ENCODE peak calls at places on chromosome 1, in ten cellular contexts. F, H, J, E, W, I, Y, U, A and N are unnamed samples.

GRCh38 chr1:107829083-107829771 is 135.8 kb downstream of the VAV3 start:
- DNase-seq in F (no peak), H (no peak), J (no peak), E (peak), W (no peak), I (no peak), Y (no peak), U (no peak), A (no peak), N (peak)

GRCh38 chr1:209672705-209673630 is 2.2 kb upstream of the G0S2 start:
- DNase-seq in F (no peak), H (no peak), J (no peak), E (no peak), W (no peak), I (no peak), Y (no peak), U (no peak), A (no peak), N (no peak)

GRCh38 chr1:232435746-232436145 is 194.2 kb downstream of the SIPA1L2 start:
- DNase-seq in F (no peak), H (peak), J (no peak), E (peak), W (no peak), I (no peak), Y (no peak), U (no peak), A (peak), N (peak)

GRCh38 chr1:167082511-167083027 is 7.6 kb downstream of the GPA33 start:
- DNase-seq in F (no peak), H (no peak), J (no peak), E (no peak), W (no peak), I (no peak), Y (no peak), U (peak), A (no peak), N (no peak)

GRCh38 chr1:222618880-222619321 is 1.0 kb downstream of the MIA3 start:
- DNase-seq in F (no peak), H (no peak), J (peak), E (peak), W (no peak), I (no peak), Y (peak), U (peak), A (peak), N (peak)

GRCh38 chr1:232629250-232630046 is 485 bp downstream of the SIPA1L2 start:
- DNase-seq in F (peak), H (no peak), J (no peak), E (peak), W (peak), I (no peak), Y (peak), U (peak), A (peak), N (peak)

GRCh38 chr1:23407036-23407630 is 17.4 kb downstream of the TCEA3 start:
- DNase-seq in F (no peak), H (no peak), J (no peak), E (no peak), W (no peak), I (no peak), Y (no peak), U (no peak), A (no peak), N (no peak)

GRCh38 chr1:57307382-57307781 is 116.5 kb downstream of the DAB1 start:
- DNase-seq in F (peak), H (no peak), J (no peak), E (no peak), W (peak), I (no peak), Y (peak), U (peak), A (peak), N (no peak)

GRCh38 chr1:91569411-91570104 is 68.9 kb downstream of the CDC7 start:
- DNase-seq in F (no peak), H (peak), J (no peak), E (peak), W (peak), I (no peak), Y (no peak), U (peak), A (peak), N (peak)

GRCh38 chr1:153203130-153203529 is at the start of gene LELP1:
- DNase-seq in F (no peak), H (no peak), J (no peak), E (no peak), W (no peak), I (no peak), Y (no peak), U (no peak), A (no peak), N (no peak)

GRCh38 chr1:92085727-92086126 is 5.6 kb downstream of the BTBD8 start:
- DNase-seq in F (no peak), H (no peak), J (no peak), E (no peak), W (no peak), I (no peak), Y (no peak), U (no peak), A (no peak), N (peak)

GRCh38 chr1:156894711-156895407 is 1.3 kb downstream of the PEAR1 start:
- DNase-seq in F (no peak), H (no peak), J (no peak), E (peak), W (no peak), I (no peak), Y (no peak), U (no peak), A (peak), N (no peak)

GRCh38 chr1:16926491-16927195 is 4.9 kb downstream of the CROCC start:
- DNase-seq in F (no peak), H (no peak), J (no peak), E (no peak), W (no peak), I (no peak), Y (no peak), U (no peak), A (no peak), N (no peak)

GRCh38 chr1:154896811-154897286 is 26.8 kb upstream of the KCNN3 start:
- DNase-seq in F (no peak), H (no peak), J (no peak), E (no peak), W (no peak), I (no peak), Y (no peak), U (no peak), A (no peak), N (no peak)

GRCh38 chr1:70264875-70265274 is 43.7 kb downstream of the SRSF11 start:
- DNase-seq in F (no peak), H (no peak), J (no peak), E (peak), W (no peak), I (no peak), Y (no peak), U (no peak), A (no peak), N (no peak)

GRCh38 chr1:2460996-2461751 is 14.9 kb upstream of the PLCH2 start:
- DNase-seq in F (no peak), H (no peak), J (no peak), E (no peak), W (no peak), I (no peak), Y (no peak), U (no peak), A (no peak), N (no peak)

GRCh38 chr1:36387141-36387949 is 1.6 kb upstream of the STK40 start:
- DNase-seq in F (no peak), H (peak), J (no peak), E (no peak), W (no peak), I (no peak), Y (no peak), U (no peak), A (no peak), N (peak)

GRCh38 chr1:192489748-192490147 is 85.8 kb upstream of the RGS1 start:
- DNase-seq in F (no peak), H (peak), J (no peak), E (peak), W (peak), I (no peak), Y (no peak), U (no peak), A (no peak), N (peak)

GRCh38 chr1:186142159-186142558 is 232.9 kb downstream of the TPR start:
- DNase-seq in F (no peak), H (no peak), J (no peak), E (no peak), W (no peak), I (no peak), Y (no peak), U (no peak), A (no peak), N (no peak)

GRCh38 chr1:13593511-13594131 is 10.0 kb downstream of the PDPN start:
- DNase-seq in F (no peak), H (peak), J (no peak), E (no peak), W (no peak), I (no peak), Y (no peak), U (no peak), A (no peak), N (peak)

GRCh38 chr1:111904478-111905218 is 84.8 kb downstream of the KCND3 start:
- DNase-seq in F (no peak), H (no peak), J (peak), E (no peak), W (no peak), I (no peak), Y (peak), U (no peak), A (peak), N (peak)

GRCh38 chr1:109912214-109912861 is 1.7 kb downstream of the CSF1 start:
- DNase-seq in F (no peak), H (no peak), J (no peak), E (no peak), W (no peak), I (no peak), Y (no peak), U (no peak), A (no peak), N (no peak)